ENCODE peak calls at places on chromosomes 13 and 19, in five cellular contexts. C is GM23248, S is esophagus squamous epithelium, I is pancreas, X is upper lobe of right lung. J is an unnamed sample. For H3K4me1, the result is how much of the 10 kb centered on the place peaks cover.

GRCh38 chr19:53980553-53981407 is 10.7 kb upstream of the CACNG6 start:
- DNase-seq in C (peak), S (no peak), I (no peak), X (no peak), J (no peak)

GRCh38 chr13:39016789-39017188 is 21.1 kb downstream of the PROSER1 start:
- DNase-seq in C (peak), S (no peak), I (no peak), X (no peak), J (no peak)

GRCh38 chr19:861756-862528 is 2.5 kb downstream of the CFD start:
- DNase-seq in C (peak), S (no peak), I (no peak), X (peak), J (peak)

GRCh38 chr13:112073245-112074138 is 6.5 kb downstream of the SOX1 start:
- DNase-seq in C (no peak), S (no peak), I (no peak), X (no peak), J (no peak)

GRCh38 chr19:58570770-58571574 is 2.2 kb downstream of the MZF1 start:
- DNase-seq in C (no peak), S (no peak), I (peak), X (peak), J (peak)

GRCh38 chr19:4012975-4013634 is 5.6 kb downstream of the PIAS4 start:
- DNase-seq in C (no peak), S (no peak), I (no peak), X (peak), J (no peak)

GRCh38 chr13:35530147-35530546 is 53.7 kb upstream of the MAB21L1 start:
- DNase-seq in C (no peak), S (no peak), I (no peak), X (no peak), J (peak)

GRCh38 chr19:16625183-16625958 is 2.6 kb downstream of the MED26 start:
- DNase-seq in C (no peak), S (no peak), I (no peak), X (no peak), J (no peak)

GRCh38 chr13:50069255-50069654 is 54.0 kb downstream of the KCNRG start:
- DNase-seq in C (peak), S (no peak), I (no peak), X (no peak), J (no peak)

DNA sequence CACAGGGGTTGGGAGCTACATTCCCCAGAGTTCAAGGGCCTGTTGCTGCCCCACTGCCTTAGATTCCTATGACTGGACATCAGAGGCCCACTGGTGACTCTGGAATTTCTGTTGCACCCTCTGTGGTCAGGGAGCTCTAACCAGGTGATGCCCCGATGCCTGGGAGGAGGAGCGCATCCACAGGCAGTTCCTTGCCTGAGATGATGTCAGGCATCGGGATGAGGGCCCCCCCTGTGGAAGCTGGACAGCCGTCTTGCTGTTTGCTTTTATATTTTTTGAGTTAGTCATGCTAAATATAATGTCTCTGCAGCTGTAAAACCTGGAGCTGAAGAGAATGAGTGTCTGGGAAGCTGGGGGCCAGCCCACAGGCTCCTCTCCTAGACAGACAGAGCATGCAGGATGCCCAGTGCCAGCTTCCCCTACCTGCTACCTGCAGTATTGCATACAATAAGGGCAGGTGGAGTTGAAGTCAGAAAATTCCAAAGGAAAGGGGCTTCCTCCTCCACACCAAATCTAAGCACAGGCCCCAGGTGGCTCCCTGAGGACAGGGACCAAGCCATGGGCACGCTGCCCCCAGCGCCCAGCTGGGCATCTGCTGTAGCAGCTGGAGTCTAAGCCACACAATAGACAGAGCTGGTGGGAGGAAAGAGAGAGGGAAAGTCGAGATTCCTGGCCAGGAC is 16.2 kb downstream of the COL4A2 start:
- DNase-seq in C (peak), S (no peak), I (no peak), X (no peak), J (no peak)
- H3K4me1 ChIP-seq in C (half or more), S (half or more), I (under half), X (half or more), J (under half)

GRCh38 chr19:9799162-9799561 is 19.7 kb downstream of the FBXL12 start:
- DNase-seq in C (no peak), S (no peak), I (no peak), X (no peak), J (no peak)
- H3K27ac ChIP-seq in C (no peak), S (no peak), I (no peak), X (no peak), J (no peak)

GRCh38 chr19:55173717-55174409 is 6.2 kb downstream of the SYT5 start:
- DNase-seq in C (peak), S (no peak), I (no peak), X (peak), J (peak)
- H3K4me3 ChIP-seq in C (peak), S (peak), I (no peak), X (peak), J (peak)

DNA sequence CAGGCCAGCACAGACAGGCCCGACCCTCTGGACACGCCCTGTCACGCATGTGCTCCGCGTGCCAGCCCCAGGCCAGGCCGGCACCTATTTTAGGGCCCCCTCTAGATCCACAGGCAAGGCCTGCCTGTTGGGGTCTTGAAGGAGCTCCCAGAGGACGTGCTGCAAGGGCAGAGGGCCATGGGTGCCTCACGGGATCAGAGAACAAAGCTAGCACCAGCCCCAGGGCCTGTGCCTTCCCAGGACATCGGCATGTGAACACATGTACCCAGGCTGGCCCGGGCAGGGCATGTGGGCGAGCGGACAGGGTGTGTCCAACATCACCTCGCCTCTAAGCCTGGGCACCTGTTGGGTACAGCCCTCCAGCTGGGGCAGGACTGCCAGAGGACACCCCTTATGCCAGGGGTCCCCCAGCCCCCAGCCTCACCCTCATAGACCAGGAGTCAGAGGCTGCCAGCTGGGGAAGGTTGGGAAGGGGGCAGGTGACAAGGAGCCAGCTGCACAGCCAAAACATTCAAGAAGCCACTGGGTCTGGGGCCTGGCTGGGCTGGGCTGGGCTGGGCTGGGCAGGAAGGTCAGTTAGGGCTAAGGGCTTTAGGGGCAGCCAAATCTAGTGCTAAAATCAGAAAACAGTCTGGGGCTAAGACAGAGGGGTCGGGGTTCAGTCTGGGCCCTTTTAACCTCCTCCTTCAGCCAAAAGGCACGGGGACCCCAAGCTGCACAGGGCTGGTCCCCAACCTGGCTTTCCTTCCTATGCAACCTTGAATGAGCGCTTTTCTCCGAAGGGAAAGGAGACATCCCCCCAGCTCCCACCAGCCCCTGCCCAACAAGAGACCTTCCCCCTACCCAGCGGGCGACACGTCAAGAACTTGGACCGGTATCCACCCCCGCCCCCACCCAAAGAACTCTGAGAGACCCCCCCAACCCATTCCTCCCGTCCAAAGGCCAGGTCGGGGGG is 35.3 kb upstream of the NANOS3 start:
- DNase-seq in C (peak), S (no peak), I (peak), X (peak), J (peak)
- H3K4me1 ChIP-seq in C (under half), S (half or more), I (under half), X (half or more), J (under half)

DNA sequence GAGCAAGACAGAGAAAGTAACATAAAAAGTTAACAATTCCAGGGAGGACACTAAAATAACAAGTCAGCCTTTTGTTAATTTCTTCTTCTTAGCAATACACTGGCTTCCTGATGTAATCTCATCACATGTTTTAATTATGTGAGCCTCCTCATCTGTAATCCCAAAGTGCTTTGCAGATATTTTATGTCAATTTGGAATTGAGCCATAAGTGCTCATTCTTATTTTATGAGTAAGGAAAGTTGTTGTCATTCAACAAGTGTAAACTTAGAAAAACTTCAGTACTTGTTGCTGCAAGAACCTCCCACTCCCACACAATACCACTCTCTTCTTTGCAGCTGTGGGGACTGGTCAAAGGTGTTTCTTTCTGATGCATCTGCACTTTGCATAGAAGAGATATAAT is 223.6 kb downstream of the GPC6 start:
- DNase-seq in C (peak), S (no peak), I (no peak), X (no peak), J (no peak)
- H3K27ac ChIP-seq in C (no peak), S (no peak), I (no peak), X (no peak), J (no peak)

GRCh38 chr19:8491574-8491973 is 10.9 kb downstream of the PRAM1 start:
- DNase-seq in C (no peak), S (no peak), I (no peak), X (no peak), J (peak)

GRCh38 chr19:8490395-8490760 is 12.1 kb downstream of the PRAM1 start:
- DNase-seq in C (no peak), S (no peak), I (no peak), X (no peak), J (no peak)

GRCh38 chr19:8490873-8491272 is 11.6 kb downstream of the PRAM1 start:
- DNase-seq in C (no peak), S (no peak), I (no peak), X (no peak), J (no peak)

GRCh38 chr19:8498295-8498694 is 4.1 kb downstream of the PRAM1 start:
- DNase-seq in C (no peak), S (no peak), I (no peak), X (no peak), J (peak)

GRCh38 chr19:8494158-8494557 is 8.3 kb downstream of the PRAM1 start:
- DNase-seq in C (no peak), S (no peak), I (no peak), X (no peak), J (peak)
- H3K4me3 ChIP-seq in C (no peak), S (no peak), I (no peak), X (no peak), J (no peak)

GRCh38 chr13:99002191-99002710 is 24.4 kb upstream of the DOCK9 start:
- DNase-seq in C (no peak), S (no peak), I (no peak), X (no peak), J (no peak)

GRCh38 chr13:99007414-99007986 is 29.6 kb upstream of the DOCK9 start:
- DNase-seq in C (no peak), S (no peak), I (no peak), X (no peak), J (no peak)

GRCh38 chr13:99005609-99006008 is 27.7 kb upstream of the DOCK9 start:
- DNase-seq in C (no peak), S (no peak), I (no peak), X (no peak), J (no peak)

GRCh38 chr13:99003851-99004471 is 26.1 kb upstream of the DOCK9 start:
- DNase-seq in C (no peak), S (no peak), I (no peak), X (no peak), J (no peak)

DNA sequence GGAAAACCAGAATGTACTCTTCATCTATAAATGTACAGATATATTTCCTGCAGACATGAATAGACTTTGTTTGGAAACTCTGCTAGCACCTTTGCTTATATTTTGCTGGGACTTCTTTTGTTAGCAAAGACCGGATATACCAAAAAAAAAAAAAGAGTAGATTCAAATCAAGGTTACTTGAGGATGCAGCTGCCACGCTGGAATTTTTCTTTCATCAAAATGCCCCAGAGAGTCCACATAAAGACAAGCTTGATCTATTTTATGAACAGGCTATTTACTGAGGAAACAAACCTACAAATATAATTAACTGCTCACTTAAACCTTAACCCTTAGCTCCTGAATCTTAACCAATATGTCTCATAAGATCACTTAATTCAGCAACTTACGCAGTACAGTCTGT is 27.1 kb upstream of the DOCK9 start:
- DNase-seq in C (no peak), S (no peak), I (no peak), X (no peak), J (no peak)
- H3K4me1 ChIP-seq in C (under half), S (half or more), I (under half), X (under half), J (under half)

GRCh38 chr13:44765076-44765475 is 188.9 kb upstream of the TSC22D1 start:
- DNase-seq in C (no peak), S (no peak), I (peak), X (no peak), J (no peak)
- H3K27ac ChIP-seq in C (no peak), S (no peak), I (peak), X (no peak), J (no peak)

GRCh38 chr19:33859016-33859415 is 62.3 kb downstream of the KCTD15 start:
- DNase-seq in C (no peak), S (no peak), I (no peak), X (no peak), J (no peak)
- H3K4me3 ChIP-seq in C (no peak), S (no peak), I (no peak), X (no peak), J (no peak)

DNA sequence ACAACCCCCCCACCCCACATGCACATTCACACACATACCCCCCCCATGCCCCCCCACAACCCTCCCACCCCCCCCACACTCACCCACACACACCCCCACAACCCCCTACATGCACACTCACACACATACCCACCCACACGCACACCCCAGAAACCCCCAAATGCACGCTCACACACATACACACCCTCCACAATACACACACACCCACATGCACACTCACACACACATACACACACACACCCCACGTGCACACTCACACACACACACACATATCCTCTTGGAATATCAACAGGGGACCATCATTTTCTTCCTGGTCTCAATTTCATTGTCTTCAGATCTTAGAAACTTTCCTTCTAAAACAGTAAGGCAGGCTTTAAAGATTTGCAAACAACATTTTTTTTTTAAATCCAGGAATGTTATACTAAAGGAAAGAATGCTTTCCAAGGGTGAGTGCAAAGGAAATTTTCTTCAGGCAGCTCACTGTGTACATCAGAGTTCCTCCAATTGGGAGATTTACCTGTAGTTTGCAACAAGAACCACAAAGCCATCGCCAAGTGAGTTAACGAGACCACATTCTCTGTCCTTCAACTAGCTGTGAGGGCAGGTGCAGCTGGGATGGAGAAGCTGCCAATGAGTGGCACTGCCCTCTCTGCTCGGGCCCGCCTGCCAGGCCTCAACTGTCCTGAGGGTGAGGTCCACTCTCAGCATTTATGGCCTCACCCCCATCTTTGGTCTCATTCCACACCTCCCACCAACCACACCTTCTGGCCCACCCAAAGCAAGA is 53.0 kb downstream of the MRPL57 start:
- DNase-seq in C (no peak), S (no peak), I (no peak), X (no peak), J (no peak)
- H3K4me1 ChIP-seq in C (under half), S (under half), I (under half), X (under half), J (under half)

J was measured in right cardiac atrium.